ENCODE peak calls at places on chromosomes 16 and 17, in nine cellular contexts. One of them, this sample, is unnamed.
A peak's percentile ranks its signal among the peaks of the same experiment; 100 is the strongest.

GRCh38 chr17:72122668-72123495 is 2.1 kb downstream of the SOX9 start:
- DNase-seq in AG04450: no peak
- DNase-seq in psoas muscle: peak; percentile 58
- DNase-seq in dorsolateral prefrontal cortex: peak; percentile 39
- DNase-seq in mammary epithelial cell: peak; percentile 51
- DNase-seq in HL-60: no peak
- DNase-seq in mesendoderm: peak; percentile 61
- DNase-seq in neural progenitor cell: peak; percentile 75
- DNase-seq in CD8-positive, alpha-beta memory T cell: no peak
- DNase-seq in this sample: peak; percentile 71

GRCh38 chr16:22027633-22028032 is 19.7 kb downstream of the MOSMO start:
- DNase-seq in AG04450: no peak
- DNase-seq in psoas muscle: no peak
- DNase-seq in dorsolateral prefrontal cortex: no peak
- DNase-seq in mammary epithelial cell: no peak
- DNase-seq in HL-60: no peak
- DNase-seq in mesendoderm: no peak
- DNase-seq in neural progenitor cell: no peak
- DNase-seq in CD8-positive, alpha-beta memory T cell: no peak
- DNase-seq in this sample: no peak

GRCh38 chr17:17176341-17176740 is 29.8 kb downstream of the PLD6 start:
- DNase-seq in AG04450: no peak
- DNase-seq in psoas muscle: no peak
- DNase-seq in dorsolateral prefrontal cortex: no peak
- DNase-seq in mammary epithelial cell: no peak
- DNase-seq in HL-60: no peak
- DNase-seq in mesendoderm: no peak
- DNase-seq in neural progenitor cell: no peak
- DNase-seq in CD8-positive, alpha-beta memory T cell: no peak
- DNase-seq in this sample: no peak

GRCh38 chr16:48432136-48432535 is 46.9 kb upstream of the SIAH1 start:
- DNase-seq in AG04450: no peak
- DNase-seq in psoas muscle: no peak
- DNase-seq in dorsolateral prefrontal cortex: no peak
- DNase-seq in mammary epithelial cell: no peak
- DNase-seq in HL-60: peak; percentile 46
- DNase-seq in mesendoderm: no peak
- DNase-seq in neural progenitor cell: no peak
- DNase-seq in CD8-positive, alpha-beta memory T cell: no peak
- DNase-seq in this sample: no peak

GRCh38 chr16:2858245-2859025 is 465 bp upstream of the PRSS22 start:
- DNase-seq in AG04450: no peak
- DNase-seq in psoas muscle: peak; percentile 37
- DNase-seq in dorsolateral prefrontal cortex: no peak
- DNase-seq in mammary epithelial cell: peak; percentile 94
- DNase-seq in HL-60: no peak
- DNase-seq in mesendoderm: peak; percentile 60
- DNase-seq in neural progenitor cell: no peak
- DNase-seq in CD8-positive, alpha-beta memory T cell: no peak
- DNase-seq in this sample: peak; percentile 58

GRCh38 chr17:2730764-2731353 is 18.6 kb downstream of the CCDC92B start:
- DNase-seq in AG04450: no peak
- DNase-seq in psoas muscle: no peak
- DNase-seq in dorsolateral prefrontal cortex: no peak
- DNase-seq in mammary epithelial cell: no peak
- DNase-seq in HL-60: no peak
- DNase-seq in mesendoderm: no peak
- DNase-seq in neural progenitor cell: no peak
- DNase-seq in CD8-positive, alpha-beta memory T cell: no peak
- DNase-seq in this sample: no peak

GRCh38 chr17:40696651-40697072 is 6.9 kb downstream of the KRT24 start:
- DNase-seq in AG04450: no peak
- DNase-seq in psoas muscle: no peak
- DNase-seq in dorsolateral prefrontal cortex: no peak
- DNase-seq in mammary epithelial cell: peak; percentile 54
- DNase-seq in HL-60: no peak
- DNase-seq in mesendoderm: no peak
- DNase-seq in neural progenitor cell: no peak
- DNase-seq in CD8-positive, alpha-beta memory T cell: no peak
- DNase-seq in this sample: no peak

GRCh38 chr17:73399056-73399455 is 87.3 kb upstream of the CDC42EP4 start:
- DNase-seq in AG04450: no peak
- DNase-seq in psoas muscle: peak; percentile 13
- DNase-seq in dorsolateral prefrontal cortex: no peak
- DNase-seq in mammary epithelial cell: no peak
- DNase-seq in HL-60: no peak
- DNase-seq in mesendoderm: no peak
- DNase-seq in neural progenitor cell: no peak
- DNase-seq in CD8-positive, alpha-beta memory T cell: no peak
- DNase-seq in this sample: no peak

GRCh38 chr16:85571813-85572619 is 41.1 kb upstream of the GSE1 start:
- DNase-seq in AG04450: no peak
- DNase-seq in psoas muscle: no peak
- DNase-seq in dorsolateral prefrontal cortex: no peak
- DNase-seq in mammary epithelial cell: no peak
- DNase-seq in HL-60: no peak
- DNase-seq in mesendoderm: no peak
- DNase-seq in neural progenitor cell: no peak
- DNase-seq in CD8-positive, alpha-beta memory T cell: no peak
- DNase-seq in this sample: no peak

GRCh38 chr17:74289688-74290087 is 15.7 kb downstream of the DNAI2 start:
- DNase-seq in AG04450: no peak
- DNase-seq in psoas muscle: no peak
- DNase-seq in dorsolateral prefrontal cortex: no peak
- DNase-seq in mammary epithelial cell: no peak
- DNase-seq in HL-60: no peak
- DNase-seq in mesendoderm: no peak
- DNase-seq in neural progenitor cell: no peak
- DNase-seq in CD8-positive, alpha-beta memory T cell: no peak
- DNase-seq in this sample: no peak

GRCh38 chr17:14510136-14510535 is 209.3 kb downstream of the HS3ST3B1 start:
- DNase-seq in AG04450: no peak
- DNase-seq in psoas muscle: no peak
- DNase-seq in dorsolateral prefrontal cortex: no peak
- DNase-seq in mammary epithelial cell: no peak
- DNase-seq in HL-60: no peak
- DNase-seq in mesendoderm: peak; percentile 45
- DNase-seq in neural progenitor cell: no peak
- DNase-seq in CD8-positive, alpha-beta memory T cell: no peak
- DNase-seq in this sample: no peak

GRCh38 chr17:58534331-58534730 is 19.9 kb upstream of the MTMR4 start:
- DNase-seq in AG04450: no peak
- DNase-seq in psoas muscle: no peak
- DNase-seq in dorsolateral prefrontal cortex: no peak
- DNase-seq in mammary epithelial cell: no peak
- DNase-seq in HL-60: no peak
- DNase-seq in mesendoderm: no peak
- DNase-seq in neural progenitor cell: no peak
- DNase-seq in CD8-positive, alpha-beta memory T cell: no peak
- DNase-seq in this sample: no peak

GRCh38 chr17:27424941-27425340 is 31.3 kb upstream of the KSR1 start:
- DNase-seq in AG04450: no peak
- DNase-seq in psoas muscle: no peak
- DNase-seq in dorsolateral prefrontal cortex: no peak
- DNase-seq in mammary epithelial cell: no peak
- DNase-seq in HL-60: no peak
- DNase-seq in mesendoderm: no peak
- DNase-seq in neural progenitor cell: no peak
- DNase-seq in CD8-positive, alpha-beta memory T cell: no peak
- DNase-seq in this sample: no peak

GRCh38 chr17:46074540-46074939 is 75.5 kb downstream of the STH start:
- DNase-seq in AG04450: no peak
- DNase-seq in psoas muscle: no peak
- DNase-seq in dorsolateral prefrontal cortex: no peak
- DNase-seq in mammary epithelial cell: no peak
- DNase-seq in HL-60: no peak
- DNase-seq in mesendoderm: no peak
- DNase-seq in neural progenitor cell: no peak
- DNase-seq in CD8-positive, alpha-beta memory T cell: no peak
- DNase-seq in this sample: no peak

GRCh38 chr16:49854227-49855203 is 1.4 kb downstream of the ZNF423 start:
- DNase-seq in AG04450: no peak
- DNase-seq in psoas muscle: peak; percentile 78
- DNase-seq in dorsolateral prefrontal cortex: no peak
- DNase-seq in mammary epithelial cell: no peak
- DNase-seq in HL-60: no peak
- DNase-seq in mesendoderm: peak; percentile 74
- DNase-seq in neural progenitor cell: peak; percentile 81
- DNase-seq in CD8-positive, alpha-beta memory T cell: no peak
- DNase-seq in this sample: peak; percentile 72

GRCh38 chr16:48203974-48204824 is 39.9 kb upstream of the LONP2 start:
- DNase-seq in AG04450: no peak
- DNase-seq in psoas muscle: no peak
- DNase-seq in dorsolateral prefrontal cortex: no peak
- DNase-seq in mammary epithelial cell: no peak
- DNase-seq in HL-60: no peak
- DNase-seq in mesendoderm: no peak
- DNase-seq in neural progenitor cell: no peak
- DNase-seq in CD8-positive, alpha-beta memory T cell: no peak
- DNase-seq in this sample: no peak

GRCh38 chr17:64778102-64778366 is 115.9 kb upstream of the SMURF2 start:
- DNase-seq in AG04450: no peak
- DNase-seq in psoas muscle: no peak
- DNase-seq in dorsolateral prefrontal cortex: peak; percentile 28
- DNase-seq in mammary epithelial cell: no peak
- DNase-seq in HL-60: no peak
- DNase-seq in mesendoderm: no peak
- DNase-seq in neural progenitor cell: no peak
- DNase-seq in CD8-positive, alpha-beta memory T cell: no peak
- DNase-seq in this sample: no peak
- H3K4me3 ChIP-seq in AG04450: no peak overlapping the region
- H3K4me3 ChIP-seq in psoas muscle: peak overlapping the region; percentile 38
- H3K4me3 ChIP-seq in dorsolateral prefrontal cortex: peak overlapping the region; percentile 56
- H3K4me3 ChIP-seq in mammary epithelial cell: no peak overlapping the region
- H3K4me3 ChIP-seq in HL-60: no peak overlapping the region
- H3K4me3 ChIP-seq in mesendoderm: no peak overlapping the region
- H3K4me3 ChIP-seq in neural progenitor cell: peak overlapping the region; percentile 29
- H3K4me3 ChIP-seq in CD8-positive, alpha-beta memory T cell: no peak overlapping the region
- H3K4me3 ChIP-seq in this sample: peak overlapping the region; percentile 26

GRCh38 chr16:79278506-79278905 is 322.0 kb downstream of the MAF start:
- DNase-seq in AG04450: no peak
- DNase-seq in psoas muscle: no peak
- DNase-seq in dorsolateral prefrontal cortex: no peak
- DNase-seq in mammary epithelial cell: no peak
- DNase-seq in HL-60: no peak
- DNase-seq in mesendoderm: no peak
- DNase-seq in neural progenitor cell: no peak
- DNase-seq in CD8-positive, alpha-beta memory T cell: peak; percentile 37
- DNase-seq in this sample: no peak
- H3K27me3 ChIP-seq in AG04450: no peaks in the 10 kb centered on the region
- H3K27me3 ChIP-seq in psoas muscle: no peaks in the 10 kb centered on the region
- H3K27me3 ChIP-seq in dorsolateral prefrontal cortex: no peaks in the 10 kb centered on the region
- H3K27me3 ChIP-seq in mammary epithelial cell: no peaks in the 10 kb centered on the region
- H3K27me3 ChIP-seq in HL-60: no peaks in the 10 kb centered on the region
- H3K27me3 ChIP-seq in mesendoderm: no peaks in the 10 kb centered on the region
- H3K27me3 ChIP-seq in neural progenitor cell: no peaks in the 10 kb centered on the region
- H3K27me3 ChIP-seq in CD8-positive, alpha-beta memory T cell: no peaks in the 10 kb centered on the region
- H3K27me3 ChIP-seq in this sample: peaks cover 3% of the 10 kb centered on the region

GRCh38 chr17:19412984-19413383 is 2.0 kb downstream of the RNF112 start:
- DNase-seq in AG04450: no peak
- DNase-seq in psoas muscle: no peak
- DNase-seq in dorsolateral prefrontal cortex: no peak
- DNase-seq in mammary epithelial cell: no peak
- DNase-seq in HL-60: no peak
- DNase-seq in mesendoderm: no peak
- DNase-seq in neural progenitor cell: no peak
- DNase-seq in CD8-positive, alpha-beta memory T cell: no peak
- DNase-seq in this sample: no peak

GRCh38 chr17:19410101-19410500 is 931 bp upstream of the RNF112 start:
- DNase-seq in AG04450: no peak
- DNase-seq in psoas muscle: no peak
- DNase-seq in dorsolateral prefrontal cortex: no peak
- DNase-seq in mammary epithelial cell: no peak
- DNase-seq in HL-60: no peak
- DNase-seq in mesendoderm: no peak
- DNase-seq in neural progenitor cell: no peak
- DNase-seq in CD8-positive, alpha-beta memory T cell: no peak
- DNase-seq in this sample: no peak

GRCh38 chr17:19410875-19411291 is at the start of gene RNF112:
- DNase-seq in AG04450: no peak
- DNase-seq in psoas muscle: no peak
- DNase-seq in dorsolateral prefrontal cortex: peak; percentile 77
- DNase-seq in mammary epithelial cell: no peak
- DNase-seq in HL-60: no peak
- DNase-seq in mesendoderm: peak; percentile 72
- DNase-seq in neural progenitor cell: peak; percentile 51
- DNase-seq in CD8-positive, alpha-beta memory T cell: no peak
- DNase-seq in this sample: no peak

GRCh38 chr17:19412510-19412909 is 1.5 kb downstream of the RNF112 start:
- DNase-seq in AG04450: no peak
- DNase-seq in psoas muscle: no peak
- DNase-seq in dorsolateral prefrontal cortex: no peak
- DNase-seq in mammary epithelial cell: no peak
- DNase-seq in HL-60: no peak
- DNase-seq in mesendoderm: no peak
- DNase-seq in neural progenitor cell: no peak
- DNase-seq in CD8-positive, alpha-beta memory T cell: no peak
- DNase-seq in this sample: no peak

DNA sequence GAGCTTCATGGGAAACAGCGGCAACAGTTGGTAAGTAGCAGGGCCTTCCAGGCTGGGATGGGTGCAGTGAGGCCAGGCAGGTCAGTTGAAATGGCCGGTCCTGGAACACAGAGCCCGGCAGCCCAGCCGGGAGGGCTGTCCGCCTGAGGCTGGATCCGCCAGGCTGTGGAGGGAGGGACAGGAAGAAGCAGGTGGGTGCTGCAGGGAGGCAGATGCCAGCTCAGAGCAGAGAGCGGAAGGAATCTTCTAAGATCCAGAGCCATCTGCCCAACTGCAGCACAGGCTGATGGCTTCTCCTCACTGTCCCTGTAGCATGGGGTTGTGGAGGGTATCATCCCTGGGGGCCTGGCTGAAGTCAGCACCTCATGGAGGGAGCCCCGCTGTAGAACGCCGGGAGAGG is 609 bp downstream of the RNF112 start:
- DNase-seq in AG04450: no peak
- DNase-seq in psoas muscle: no peak
- DNase-seq in dorsolateral prefrontal cortex: peak; percentile 43
- DNase-seq in mammary epithelial cell: no peak
- DNase-seq in HL-60: no peak
- DNase-seq in mesendoderm: no peak
- DNase-seq in neural progenitor cell: no peak
- DNase-seq in CD8-positive, alpha-beta memory T cell: no peak
- DNase-seq in this sample: no peak
- H3K4me3 ChIP-seq in AG04450: peak overlapping the region; percentile 21
- H3K4me3 ChIP-seq in psoas muscle: peak overlapping the region; percentile 35
- H3K4me3 ChIP-seq in dorsolateral prefrontal cortex: peak overlapping the region; percentile 60
- H3K4me3 ChIP-seq in mammary epithelial cell: no peak overlapping the region
- H3K4me3 ChIP-seq in HL-60: no peak overlapping the region
- H3K4me3 ChIP-seq in mesendoderm: no peak overlapping the region
- H3K4me3 ChIP-seq in neural progenitor cell: no peak overlapping the region
- H3K4me3 ChIP-seq in CD8-positive, alpha-beta memory T cell: no peak overlapping the region
- H3K4me3 ChIP-seq in this sample: peak overlapping the region; percentile 41

DNA sequence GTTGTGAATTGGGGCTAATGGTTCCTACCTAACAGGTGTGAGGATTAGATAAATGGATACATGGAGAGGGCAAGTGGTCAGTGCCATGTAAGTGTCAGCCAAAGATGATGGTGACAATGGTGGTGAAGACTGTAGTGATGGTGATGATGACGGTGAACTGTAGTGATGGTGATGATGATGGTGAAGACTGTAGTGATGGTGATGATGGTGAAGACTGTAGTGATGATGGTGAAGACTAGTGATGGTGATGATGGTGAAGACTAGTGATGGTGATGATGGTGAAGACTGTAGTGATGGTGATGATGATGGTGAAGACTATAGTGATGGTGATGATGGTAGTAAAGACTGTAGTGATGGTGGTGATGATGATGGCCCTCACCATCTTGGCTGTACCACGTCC is 18.1 kb upstream of the GNG13 start:
- DNase-seq in AG04450: no peak
- DNase-seq in psoas muscle: no peak
- DNase-seq in dorsolateral prefrontal cortex: no peak
- DNase-seq in mammary epithelial cell: no peak
- DNase-seq in HL-60: no peak
- DNase-seq in mesendoderm: no peak
- DNase-seq in neural progenitor cell: no peak
- DNase-seq in CD8-positive, alpha-beta memory T cell: no peak
- DNase-seq in this sample: no peak
- H3K27me3 ChIP-seq in AG04450: peaks cover 17% of the 10 kb centered on the region
- H3K27me3 ChIP-seq in psoas muscle: peaks cover 73% of the 10 kb centered on the region
- H3K27me3 ChIP-seq in dorsolateral prefrontal cortex: no peaks in the 10 kb centered on the region
- H3K27me3 ChIP-seq in mammary epithelial cell: peaks cover under 1% of the 10 kb centered on the region
- H3K27me3 ChIP-seq in HL-60: peaks cover 14% of the 10 kb centered on the region
- H3K27me3 ChIP-seq in mesendoderm: no peaks in the 10 kb centered on the region
- H3K27me3 ChIP-seq in neural progenitor cell: peaks cover 24% of the 10 kb centered on the region
- H3K27me3 ChIP-seq in CD8-positive, alpha-beta memory T cell: peaks cover 4% of the 10 kb centered on the region
- H3K27me3 ChIP-seq in this sample: peaks cover 89% of the 10 kb centered on the region

This sample was measured in tibial artery.